ENCODE peak calls at places on chromosomes 1 and 21, in four cellular contexts. L is T1000, F is substantia nigra, J is H4. Y is an unnamed sample.
A peak's percentile ranks its signal among the peaks of the same experiment; 100 is the strongest.

GRCh38 chr1:232142403-232143314 is 487.3 kb downstream of the SIPA1L2 start:
- DNase-seq in F (peak; percentile 24), L (peak; percentile 83), J (peak; percentile 76), Y (no peak)

GRCh38 chr1:182249201-182249676 is 142.4 kb downstream of the GLUL start:
- DNase-seq in J (no peak), F (no peak), L (no peak), Y (no peak)

GRCh38 chr1:151887028-151887427 is 22.3 kb downstream of the THEM4 start:
- DNase-seq in F (no peak), L (peak; percentile 33), J (peak; percentile 27), Y (no peak)

GRCh38 chr1:59544615-59545014 is 247.7 kb downstream of the FGGY start:
- DNase-seq in L (no peak), F (no peak), J (no peak), Y (no peak)

GRCh38 chr21:27532081-27532480 is 565.2 kb upstream of the ADAMTS5 start:
- DNase-seq in L (no peak), J (no peak), F (no peak), Y (no peak)

GRCh38 chr1:155072531-155073289 is 5.9 kb upstream of the EFNA3 start:
- DNase-seq in J (no peak), L (no peak), F (no peak), Y (no peak)

GRCh38 chr1:234980657-234981396 is 147.8 kb downstream of the TOMM20 start:
- DNase-seq in J (peak; percentile 88), L (peak; percentile 74), F (peak; percentile 73), Y (peak; percentile 65)

GRCh38 chr1:197485790-197486189 is 217.7 kb downstream of the CRB1 start:
- DNase-seq in J (peak; percentile 11), F (no peak), L (no peak), Y (no peak)

GRCh38 chr1:182181167-182181572 is 119.7 kb upstream of the ZNF648 start:
- DNase-seq in F (no peak), J (peak; percentile 61), L (no peak), Y (no peak)

GRCh38 chr1:187928288-187928687 is 1099.5 kb downstream of the PLA2G4A start:
- DNase-seq in J (peak; percentile 10), L (no peak), F (no peak), Y (no peak)

GRCh38 chr1:39409055-39409816 is 82.2 kb upstream of the BMP8A start:
- DNase-seq in J (peak; percentile 32), F (peak; percentile 62), L (peak; percentile 21), Y (no peak)

GRCh38 chr1:234967121-234967520 is 161.5 kb downstream of the TOMM20 start:
- DNase-seq in L (no peak), J (no peak), F (no peak), Y (no peak)

GRCh38 chr1:155017946-155018316 is 15.3 kb downstream of the ZBTB7B start:
- DNase-seq in L (peak; percentile 41), F (no peak), J (no peak), Y (no peak)

GRCh38 chr1:77926561-77927357 is 38.3 kb downstream of the NEXN start:
- DNase-seq in L (no peak), F (no peak), J (no peak), Y (no peak)

GRCh38 chr21:42567181-42567560 is 53.5 kb downstream of the SLC37A1 start:
- DNase-seq in L (no peak), F (no peak), J (no peak), Y (no peak)

GRCh38 chr1:58812926-58813325 is 29.1 kb upstream of the JUN start:
- DNase-seq in J (no peak), F (no peak), L (no peak), Y (no peak)

GRCh38 chr1:208980590-208980989 is 602.9 kb upstream of the CAMK1G start:
- DNase-seq in L (no peak), J (no peak), F (no peak), Y (no peak)

GRCh38 chr21:36966066-36966845 is at the start of gene HLCS:
- DNase-seq in J (peak; percentile 70), F (peak; percentile 53), L (peak; percentile 48), Y (no peak)

GRCh38 chr1:176043537-176043936 is 163.5 kb downstream of the COP1 start:
- DNase-seq in J (no peak), F (no peak), L (no peak), Y (no peak)

GRCh38 chr1:151935154-151935553 is 25.8 kb upstream of the THEM4 start:
- DNase-seq in L (no peak), F (no peak), J (no peak), Y (no peak)

GRCh38 chr1:15508700-15509487 is 15.1 kb downstream of the CASP9 start:
- DNase-seq in F (no peak), L (no peak), J (no peak), Y (no peak)

GRCh38 chr1:67433830-67434229 is 3.6 kb upstream of the SERBP1 start:
- DNase-seq in F (no peak), J (no peak), L (no peak), Y (no peak)

GRCh38 chr21:45076245-45076661 is 1.9 kb downstream of the ADARB1 start:
- DNase-seq in J (no peak), F (no peak), L (no peak), Y (no peak)